ENCODE peak calls at places on chromosomes 11 and 22, in eight cellular contexts. One of them, this sample, is unnamed. For H3K79me2, the result is how much of the 10 kb centered on the place peaks cover.

GRCh38 chr11:7525424-7525823 is 11.6 kb downstream of the PPFIBP2 start:
- DNase-seq in endothelial cell of umbilical vein: no peak
- DNase-seq in K562: no peak
- DNase-seq in SK-N-SH: no peak
- DNase-seq in HCT116: no peak
- DNase-seq in H1: no peak
- DNase-seq in GM12878: no peak
- DNase-seq in HepG2: peak
- DNase-seq in this sample: no peak

GRCh38 chr11:120198403-120198786 is 12.4 kb upstream of the OAF start:
- DNase-seq in endothelial cell of umbilical vein: no peak
- DNase-seq in K562: no peak
- DNase-seq in SK-N-SH: no peak
- DNase-seq in HCT116: no peak
- DNase-seq in H1: no peak
- DNase-seq in GM12878: no peak
- DNase-seq in HepG2: no peak
- DNase-seq in this sample: no peak

GRCh38 chr22:32699686-32700085 is 101.8 kb upstream of the TIMP3 start:
- DNase-seq in endothelial cell of umbilical vein: no peak
- DNase-seq in K562: no peak
- DNase-seq in SK-N-SH: no peak
- DNase-seq in HCT116: no peak
- DNase-seq in H1: no peak
- DNase-seq in GM12878: no peak
- DNase-seq in HepG2: no peak
- DNase-seq in this sample: no peak

GRCh38 chr11:119734788-119735187 is 5.8 kb upstream of the NECTIN1 start:
- DNase-seq in endothelial cell of umbilical vein: peak
- DNase-seq in K562: no peak
- DNase-seq in SK-N-SH: no peak
- DNase-seq in HCT116: no peak
- DNase-seq in H1: no peak
- DNase-seq in GM12878: no peak
- DNase-seq in HepG2: no peak
- DNase-seq in this sample: no peak

GRCh38 chr22:37383342-37383741 is 43.9 kb downstream of the ELFN2 start:
- DNase-seq in endothelial cell of umbilical vein: no peak
- DNase-seq in K562: no peak
- DNase-seq in SK-N-SH: no peak
- DNase-seq in HCT116: no peak
- DNase-seq in H1: no peak
- DNase-seq in GM12878: no peak
- DNase-seq in HepG2: no peak
- DNase-seq in this sample: no peak

GRCh38 chr11:3000032-3000961 is 8.2 kb upstream of the NAP1L4 start:
- DNase-seq in endothelial cell of umbilical vein: peak
- DNase-seq in K562: no peak
- DNase-seq in SK-N-SH: peak
- DNase-seq in HCT116: no peak
- DNase-seq in H1: no peak
- DNase-seq in GM12878: no peak
- DNase-seq in HepG2: no peak
- DNase-seq in this sample: no peak

GRCh38 chr11:59191095-59191494 is 19.2 kb downstream of the DTX4 start:
- DNase-seq in endothelial cell of umbilical vein: no peak
- DNase-seq in K562: no peak
- DNase-seq in SK-N-SH: no peak
- DNase-seq in HCT116: no peak
- DNase-seq in H1: no peak
- DNase-seq in GM12878: no peak
- DNase-seq in HepG2: peak
- DNase-seq in this sample: no peak

GRCh38 chr11:116217006-116217405 is 555.8 kb downstream of the BUD13 start:
- DNase-seq in endothelial cell of umbilical vein: peak
- DNase-seq in K562: peak
- DNase-seq in SK-N-SH: no peak
- DNase-seq in HCT116: peak
- DNase-seq in H1: no peak
- DNase-seq in GM12878: no peak
- DNase-seq in HepG2: peak
- DNase-seq in this sample: peak

GRCh38 chr11:116373107-116373506 is 399.7 kb downstream of the BUD13 start:
- DNase-seq in endothelial cell of umbilical vein: no peak
- DNase-seq in K562: no peak
- DNase-seq in SK-N-SH: no peak
- DNase-seq in HCT116: no peak
- DNase-seq in H1: no peak
- DNase-seq in GM12878: no peak
- DNase-seq in HepG2: no peak
- DNase-seq in this sample: no peak

GRCh38 chr11:15671216-15671615 is 556.5 kb downstream of the INSC start:
- DNase-seq in endothelial cell of umbilical vein: no peak
- DNase-seq in K562: no peak
- DNase-seq in SK-N-SH: no peak
- DNase-seq in HCT116: no peak
- DNase-seq in H1: no peak
- DNase-seq in GM12878: no peak
- DNase-seq in HepG2: no peak
- DNase-seq in this sample: no peak

GRCh38 chr11:25198704-25199103 is 701.9 kb downstream of the LUZP2 start:
- DNase-seq in endothelial cell of umbilical vein: no peak
- DNase-seq in K562: no peak
- DNase-seq in SK-N-SH: peak
- DNase-seq in HCT116: no peak
- DNase-seq in H1: no peak
- DNase-seq in GM12878: no peak
- DNase-seq in HepG2: no peak
- DNase-seq in this sample: no peak

GRCh38 chr11:116109228-116109627 is 605.0 kb upstream of the CADM1 start:
- DNase-seq in endothelial cell of umbilical vein: no peak
- DNase-seq in K562: peak
- DNase-seq in SK-N-SH: no peak
- DNase-seq in HCT116: peak
- DNase-seq in H1: no peak
- DNase-seq in GM12878: no peak
- DNase-seq in HepG2: no peak
- DNase-seq in this sample: no peak

GRCh38 chr11:65616575-65617001 is 1.0 kb downstream of the PCNX3 start:
- DNase-seq in endothelial cell of umbilical vein: no peak
- DNase-seq in K562: no peak
- DNase-seq in SK-N-SH: no peak
- DNase-seq in HCT116: no peak
- DNase-seq in H1: no peak
- DNase-seq in GM12878: no peak
- DNase-seq in HepG2: peak
- DNase-seq in this sample: no peak

GRCh38 chr11:87423161-87423560 is 385.4 kb downstream of the TMEM135 start:
- DNase-seq in endothelial cell of umbilical vein: no peak
- DNase-seq in K562: no peak
- DNase-seq in SK-N-SH: no peak
- DNase-seq in HCT116: no peak
- DNase-seq in H1: no peak
- DNase-seq in GM12878: no peak
- DNase-seq in HepG2: no peak
- DNase-seq in this sample: no peak

GRCh38 chr11:128172046-128172878 is 415.1 kb downstream of the ETS1 start:
- DNase-seq in endothelial cell of umbilical vein: peak
- DNase-seq in K562: peak
- DNase-seq in SK-N-SH: peak
- DNase-seq in HCT116: peak
- DNase-seq in H1: peak
- DNase-seq in GM12878: peak
- DNase-seq in HepG2: peak
- DNase-seq in this sample: peak

GRCh38 chr11:96156379-96156722 is 186.6 kb downstream of the MAML2 start:
- DNase-seq in endothelial cell of umbilical vein: no peak
- DNase-seq in K562: no peak
- DNase-seq in SK-N-SH: no peak
- DNase-seq in HCT116: no peak
- DNase-seq in H1: no peak
- DNase-seq in GM12878: no peak
- DNase-seq in HepG2: no peak
- DNase-seq in this sample: no peak

GRCh38 chr11:96158126-96158525 is 184.9 kb downstream of the MAML2 start:
- DNase-seq in endothelial cell of umbilical vein: no peak
- DNase-seq in K562: no peak
- DNase-seq in SK-N-SH: no peak
- DNase-seq in HCT116: no peak
- DNase-seq in H1: no peak
- DNase-seq in GM12878: no peak
- DNase-seq in HepG2: no peak
- DNase-seq in this sample: no peak

GRCh38 chr11:96154802-96155520 is 188.0 kb downstream of the MAML2 start:
- DNase-seq in endothelial cell of umbilical vein: no peak
- DNase-seq in K562: no peak
- DNase-seq in SK-N-SH: no peak
- DNase-seq in HCT116: no peak
- DNase-seq in H1: no peak
- DNase-seq in GM12878: no peak
- DNase-seq in HepG2: no peak
- DNase-seq in this sample: no peak

GRCh38 chr11:96157517-96157873 is 185.5 kb downstream of the MAML2 start:
- DNase-seq in endothelial cell of umbilical vein: no peak
- DNase-seq in K562: no peak
- DNase-seq in SK-N-SH: no peak
- DNase-seq in HCT116: no peak
- DNase-seq in H1: no peak
- DNase-seq in GM12878: no peak
- DNase-seq in HepG2: no peak
- DNase-seq in this sample: no peak

DNA sequence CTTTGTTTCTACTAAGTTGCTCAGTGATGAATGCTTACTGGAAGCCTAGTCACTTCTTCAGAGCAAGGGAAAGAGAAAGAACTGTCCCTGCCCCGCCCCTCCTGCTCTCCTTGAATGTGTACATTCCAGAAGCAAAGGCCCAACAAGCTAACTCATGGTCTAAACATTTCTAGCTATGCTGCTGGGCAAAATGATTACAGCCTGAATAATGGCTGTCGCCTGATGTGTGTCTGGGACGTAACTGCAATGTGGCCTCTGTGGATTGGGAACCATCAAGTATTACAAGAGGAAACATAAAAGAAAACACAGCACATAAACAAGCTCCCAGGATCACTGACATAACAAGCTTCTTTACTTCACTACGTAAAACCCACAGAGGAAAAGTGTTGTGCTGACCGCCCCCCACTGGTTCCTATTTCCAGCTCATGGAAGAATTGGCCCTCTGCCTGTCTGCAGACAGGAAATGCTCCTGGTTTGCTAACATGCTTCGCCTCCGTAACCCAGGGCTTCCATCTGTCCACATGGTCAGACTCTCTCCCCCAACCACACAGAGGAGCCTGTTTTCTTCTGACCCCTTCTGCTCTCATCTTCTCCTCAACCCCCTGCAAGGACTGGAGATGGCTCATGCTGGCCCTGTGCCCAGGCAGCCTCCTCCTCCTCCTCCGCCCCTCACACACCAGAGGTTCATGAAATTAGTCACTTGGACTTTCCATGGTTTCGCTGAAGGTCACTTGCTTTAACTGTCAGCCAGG is 187.2 kb downstream of the MAML2 start:
- DNase-seq in endothelial cell of umbilical vein: peak
- DNase-seq in K562: peak
- DNase-seq in SK-N-SH: peak
- DNase-seq in HCT116: peak
- DNase-seq in H1: no peak
- DNase-seq in GM12878: peak
- DNase-seq in HepG2: peak
- DNase-seq in this sample: peak
- H3K79me2 ChIP-seq in endothelial cell of umbilical vein: under half
- H3K79me2 ChIP-seq in K562: under half
- H3K79me2 ChIP-seq in SK-N-SH: half or more
- H3K79me2 ChIP-seq in HCT116: under half
- H3K79me2 ChIP-seq in H1: under half
- H3K79me2 ChIP-seq in GM12878: under half
- H3K79me2 ChIP-seq in HepG2: under half
- H3K79me2 ChIP-seq in this sample: under half

GRCh38 chr11:96456111-96456510 is 66.3 kb downstream of the JRKL start:
- DNase-seq in endothelial cell of umbilical vein: no peak
- DNase-seq in K562: no peak
- DNase-seq in SK-N-SH: no peak
- DNase-seq in HCT116: no peak
- DNase-seq in H1: no peak
- DNase-seq in GM12878: no peak
- DNase-seq in HepG2: no peak
- DNase-seq in this sample: peak
- TF ChIP-seq POLR2AphosphoS5 in endothelial cell of umbilical vein: no peak
- TF ChIP-seq POLR2AphosphoS5 in K562: no peak
- TF ChIP-seq POLR2AphosphoS5 in SK-N-SH: no peak
- TF ChIP-seq POLR2AphosphoS5 in HCT116: no peak
- TF ChIP-seq POLR2AphosphoS5 in H1: no peak
- TF ChIP-seq POLR2AphosphoS5 in GM12878: no peak
- TF ChIP-seq POLR2AphosphoS5 in HepG2: no peak
- TF ChIP-seq POLR2AphosphoS5 in this sample: no peak

GRCh38 chr11:73270855-73271477 is 1.2 kb upstream of the P2RY6 start:
- DNase-seq in endothelial cell of umbilical vein: no peak
- DNase-seq in K562: no peak
- DNase-seq in SK-N-SH: no peak
- DNase-seq in HCT116: no peak
- DNase-seq in H1: no peak
- DNase-seq in GM12878: no peak
- DNase-seq in HepG2: no peak
- DNase-seq in this sample: no peak
- H3K79me2 ChIP-seq in endothelial cell of umbilical vein: under half
- H3K79me2 ChIP-seq in K562: under half
- H3K79me2 ChIP-seq in SK-N-SH: under half
- H3K79me2 ChIP-seq in HCT116: under half
- H3K79me2 ChIP-seq in H1: under half
- H3K79me2 ChIP-seq in GM12878: under half
- H3K79me2 ChIP-seq in HepG2: under half
- H3K79me2 ChIP-seq in this sample: under half

GRCh38 chr22:36350751-36351594 is 36.8 kb downstream of the MYH9 start:
- DNase-seq in endothelial cell of umbilical vein: peak
- DNase-seq in K562: no peak
- DNase-seq in SK-N-SH: no peak
- DNase-seq in HCT116: no peak
- DNase-seq in H1: no peak
- DNase-seq in GM12878: no peak
- DNase-seq in HepG2: peak
- DNase-seq in this sample: no peak

GRCh38 chr22:36352775-36353507 is 34.8 kb downstream of the MYH9 start:
- DNase-seq in endothelial cell of umbilical vein: peak
- DNase-seq in K562: no peak
- DNase-seq in SK-N-SH: no peak
- DNase-seq in HCT116: no peak
- DNase-seq in H1: no peak
- DNase-seq in GM12878: no peak
- DNase-seq in HepG2: peak
- DNase-seq in this sample: peak

GRCh38 chr22:36349726-36350125 is 38.0 kb downstream of the MYH9 start:
- DNase-seq in endothelial cell of umbilical vein: peak
- DNase-seq in K562: no peak
- DNase-seq in SK-N-SH: no peak
- DNase-seq in HCT116: no peak
- DNase-seq in H1: no peak
- DNase-seq in GM12878: no peak
- DNase-seq in HepG2: no peak
- DNase-seq in this sample: no peak

GRCh38 chr22:36355362-36355761 is 32.4 kb downstream of the MYH9 start:
- DNase-seq in endothelial cell of umbilical vein: no peak
- DNase-seq in K562: no peak
- DNase-seq in SK-N-SH: no peak
- DNase-seq in HCT116: no peak
- DNase-seq in H1: no peak
- DNase-seq in GM12878: no peak
- DNase-seq in HepG2: no peak
- DNase-seq in this sample: no peak

GRCh38 chr22:36351921-36352774 is 35.6 kb downstream of the MYH9 start:
- DNase-seq in endothelial cell of umbilical vein: no peak
- DNase-seq in K562: no peak
- DNase-seq in SK-N-SH: no peak
- DNase-seq in HCT116: no peak
- DNase-seq in H1: no peak
- DNase-seq in GM12878: no peak
- DNase-seq in HepG2: peak
- DNase-seq in this sample: no peak
- TF ChIP-seq POLR2AphosphoS5 in endothelial cell of umbilical vein: no peak
- TF ChIP-seq POLR2AphosphoS5 in K562: no peak
- TF ChIP-seq POLR2AphosphoS5 in SK-N-SH: peak
- TF ChIP-seq POLR2AphosphoS5 in HCT116: no peak
- TF ChIP-seq POLR2AphosphoS5 in H1: no peak
- TF ChIP-seq POLR2AphosphoS5 in GM12878: peak
- TF ChIP-seq POLR2AphosphoS5 in HepG2: peak
- TF ChIP-seq POLR2AphosphoS5 in this sample: no peak